ENCODE peak calls at places on chromosomes 7 and 10, in seven cellular contexts. W, B, U, Y, S, T and V are unnamed samples.

GRCh38 chr10:9297580-9297979 is 1243.1 kb downstream of the GATA3 start:
- DNase-seq in U (no peak), T (no peak), S (no peak), W (no peak), B (no peak), Y (no peak), V (no peak)

GRCh38 chr7:50982626-50983025 is 199.9 kb upstream of the GRB10 start:
- DNase-seq in U (no peak), Y (no peak), T (no peak), S (no peak), B (no peak), W (no peak), V (no peak)

GRCh38 chr7:96449094-96449493 is 127.2 kb upstream of the SLC25A13 start:
- DNase-seq in W (no peak), T (no peak), S (no peak), Y (no peak), U (no peak), B (no peak), V (no peak)

GRCh38 chr7:75054744-75055527 is 18.7 kb downstream of the RCC1L start:
- DNase-seq in Y (no peak), W (no peak), S (no peak), B (peak), T (peak), U (peak), V (no peak)

GRCh38 chr7:28922618-28923331 is 35.4 kb downstream of the TRIL start:
- DNase-seq in B (peak), W (peak), U (peak), S (peak), T (no peak), Y (peak), V (peak)

GRCh38 chr7:38102486-38102885 is 75.6 kb upstream of the STARD3NL start:
- DNase-seq in W (no peak), S (no peak), U (no peak), Y (no peak), B (peak), T (no peak), V (no peak)

GRCh38 chr7:69664433-69664832 is 66.2 kb downstream of the AUTS2 start:
- DNase-seq in Y (no peak), S (peak), T (no peak), B (no peak), U (no peak), W (no peak), V (no peak)

GRCh38 chr7:93985101-93985500 is 19.1 kb downstream of the BET1 start:
- DNase-seq in B (no peak), U (no peak), T (no peak), Y (no peak), W (no peak), S (no peak), V (no peak)

GRCh38 chr10:10092581-10092980 is 925.1 kb upstream of the CELF2 start:
- DNase-seq in B (peak), T (no peak), W (no peak), U (no peak), Y (peak), S (no peak), V (no peak)

GRCh38 chr10:110918633-110919348 is at the start of gene BBIP1:
- DNase-seq in Y (no peak), S (peak), W (no peak), B (peak), T (peak), U (no peak), V (no peak)
- TF ChIP-seq CTCF in Y (no peak), S (no peak), W (no peak), B (no peak), T (peak), U (peak), V (no peak)

GRCh38 chr7:36283711-36284130 is 105.9 kb upstream of the ANLN start:
- DNase-seq in W (no peak), U (peak), B (no peak), Y (no peak), T (no peak), S (peak), V (peak)
- TF ChIP-seq CTCF in W (no peak), U (no peak), B (no peak), Y (no peak), T (no peak), S (no peak), V (no peak)

GRCh38 chr7:114405427-114405826 is 9.2 kb upstream of the FOXP2 start:
- DNase-seq in T (no peak), B (peak), W (no peak), S (peak), Y (no peak), U (no peak), V (no peak)
- TF ChIP-seq CTCF in T (no peak), B (no peak), W (no peak), S (peak), Y (peak), U (peak), V (peak)

GRCh38 chr7:4100148-4100547 is 581.9 kb upstream of the FOXK1 start:
- DNase-seq in T (no peak), B (no peak), S (no peak), Y (no peak), W (no peak), U (no peak), V (no peak)

GRCh38 chr7:4100691-4101090 is 581.4 kb upstream of the FOXK1 start:
- DNase-seq in B (no peak), T (no peak), U (no peak), Y (no peak), W (no peak), S (no peak), V (no peak)

GRCh38 chr7:4102231-4102841 is 579.8 kb upstream of the FOXK1 start:
- DNase-seq in Y (no peak), U (no peak), S (no peak), T (no peak), W (no peak), B (no peak), V (no peak)

GRCh38 chr7:4099651-4100050 is 582.4 kb upstream of the FOXK1 start:
- DNase-seq in W (no peak), U (no peak), S (no peak), Y (no peak), B (no peak), T (no peak), V (no peak)

DNA sequence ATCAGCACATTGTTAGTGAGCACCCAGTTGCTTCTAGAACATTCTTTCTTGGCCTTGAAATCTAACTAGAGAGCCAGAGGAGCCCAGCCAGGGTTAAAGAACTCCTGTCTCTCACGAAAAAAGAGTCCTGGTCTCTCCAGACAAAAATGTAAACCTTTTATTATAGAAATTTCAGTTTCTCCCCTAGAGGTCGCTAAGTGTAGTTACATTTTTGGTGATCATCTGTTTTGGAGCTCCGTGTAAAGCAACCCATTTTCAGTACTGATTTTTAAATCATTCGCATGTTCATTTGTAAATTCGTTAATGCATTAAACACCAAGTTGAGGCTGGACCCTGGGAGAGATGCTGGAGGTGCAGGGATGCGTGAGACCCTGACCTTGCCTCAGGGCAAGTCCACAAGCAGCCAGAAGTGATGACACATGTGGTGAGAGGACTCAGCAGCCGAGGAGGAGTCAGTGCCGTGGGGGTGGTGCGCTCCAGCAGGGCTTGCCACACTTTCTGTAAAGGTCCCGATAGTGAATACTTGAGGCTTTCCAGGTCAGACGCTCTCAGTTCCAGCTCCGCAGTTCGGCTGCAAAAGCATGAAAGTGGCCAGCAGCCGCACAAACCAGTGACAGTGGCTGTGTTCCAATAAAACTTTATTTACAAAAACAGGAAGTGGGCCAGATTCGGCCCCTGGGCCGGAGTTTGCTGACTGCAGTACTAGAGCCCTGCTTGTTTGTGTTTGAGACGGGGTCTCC is 578.6 kb upstream of the FOXK1 start:
- DNase-seq in W (no peak), T (no peak), U (no peak), B (peak), Y (no peak), S (no peak), V (no peak)
- TF ChIP-seq CTCF in W (peak), T (no peak), U (no peak), B (no peak), Y (peak), S (no peak), V (peak)

DNA sequence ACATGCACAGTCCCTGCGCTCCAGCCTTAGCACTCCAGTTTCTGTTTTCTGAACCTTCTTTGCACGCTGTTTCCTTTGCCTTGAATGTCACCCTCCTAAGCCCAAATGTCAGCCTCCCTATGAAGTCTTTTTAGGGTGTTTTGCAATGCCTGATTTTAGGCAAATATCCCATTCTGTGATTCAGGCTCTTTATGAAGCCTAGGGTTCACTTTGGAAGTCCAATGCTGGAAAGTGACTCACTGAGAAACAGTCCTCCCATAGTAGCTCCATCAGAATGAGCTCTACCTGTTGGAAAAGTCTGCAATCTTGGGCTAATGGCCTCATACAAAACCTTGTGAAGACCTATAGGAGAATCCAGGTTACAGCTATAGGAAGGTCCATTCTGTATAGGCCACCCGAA is 5.3 kb downstream of the LAMB4 start:
- DNase-seq in S (no peak), B (no peak), T (no peak), Y (no peak), U (no peak), W (no peak), V (no peak)
- TF ChIP-seq CTCF in S (no peak), B (no peak), T (no peak), Y (no peak), U (no peak), W (no peak), V (no peak)

DNA sequence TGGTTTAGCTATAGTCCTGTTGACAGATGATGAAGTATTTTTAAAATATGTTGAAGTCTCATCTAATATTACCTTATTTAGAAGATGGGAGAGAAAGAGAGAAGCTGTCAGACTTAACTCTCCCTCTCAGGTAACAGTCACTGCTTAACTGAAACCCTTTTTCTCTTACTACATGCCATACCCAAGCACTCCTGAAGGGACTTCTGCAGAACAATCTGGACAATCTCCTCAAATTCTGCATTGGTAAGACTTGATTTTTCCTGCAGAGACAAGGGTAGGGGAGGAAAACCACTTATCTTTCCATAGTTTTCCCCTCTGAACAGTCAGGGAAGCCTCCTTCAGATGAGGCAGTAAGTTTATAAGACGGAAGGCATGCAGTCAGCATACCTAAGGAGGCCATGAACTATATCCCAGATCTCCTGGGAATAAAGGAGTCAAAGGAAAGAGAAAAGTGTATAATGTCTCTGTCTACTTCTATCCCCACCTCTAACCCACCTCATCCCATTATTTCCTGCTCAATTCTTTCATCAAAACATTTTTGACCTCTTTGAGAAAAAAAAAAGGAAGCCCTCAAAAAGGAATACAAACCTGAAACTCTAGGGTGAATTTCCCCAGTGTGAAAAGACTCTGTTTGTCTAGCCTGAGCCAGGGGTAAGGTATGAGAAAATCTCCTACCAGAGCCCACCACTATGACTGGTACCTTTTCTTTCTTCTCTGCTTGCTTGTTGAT is 9.4 kb downstream of the ZCWPW1 start:
- DNase-seq in U (no peak), S (peak), W (no peak), Y (no peak), B (peak), T (no peak), V (no peak)
- TF ChIP-seq CTCF in U (no peak), S (no peak), W (no peak), Y (no peak), B (no peak), T (no peak), V (no peak)

GRCh38 chr7:34187908-34188307 is 282.6 kb downstream of the BMPER start:
- DNase-seq in W (no peak), Y (no peak), S (no peak), U (no peak), T (no peak), B (peak), V (no peak)

GRCh38 chr7:34181271-34181958 is 276.1 kb downstream of the BMPER start:
- DNase-seq in T (no peak), U (no peak), W (no peak), B (no peak), Y (no peak), S (no peak), V (no peak)

GRCh38 chr7:34190299-34190698 is 285.0 kb downstream of the BMPER start:
- DNase-seq in B (no peak), U (no peak), W (no peak), T (no peak), Y (no peak), S (no peak), V (no peak)

GRCh38 chr7:34184466-34184865 is 279.1 kb downstream of the BMPER start:
- DNase-seq in W (no peak), S (no peak), Y (no peak), U (no peak), B (no peak), T (no peak), V (no peak)
- TF ChIP-seq CTCF in W (no peak), S (no peak), Y (no peak), U (no peak), B (no peak), T (peak), V (no peak)

DNA sequence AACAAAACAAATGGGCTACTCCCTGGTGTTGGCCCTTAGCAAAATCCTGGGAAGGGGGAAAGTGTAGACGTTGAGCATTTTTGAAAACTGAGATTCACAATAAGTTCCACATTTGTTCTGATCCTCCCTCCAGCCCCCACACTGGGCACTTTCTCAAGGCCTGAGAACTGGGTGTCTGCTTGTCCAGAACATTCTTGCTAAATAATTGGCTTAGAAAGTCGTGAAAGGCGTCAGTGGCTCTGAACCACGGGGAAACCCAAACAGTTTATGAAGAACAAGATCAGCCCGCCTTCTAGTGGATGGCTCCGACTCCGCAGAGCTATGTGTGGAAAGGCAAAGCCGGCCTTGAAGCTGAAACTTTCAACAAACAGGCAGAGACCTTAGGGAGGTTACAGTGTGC is 370.1 kb downstream of the PRPF18 start:
- DNase-seq in S (no peak), U (peak), W (no peak), B (no peak), T (no peak), Y (no peak), V (no peak)
- TF ChIP-seq CTCF in S (no peak), U (peak), W (no peak), B (peak), T (peak), Y (no peak), V (no peak)

DNA sequence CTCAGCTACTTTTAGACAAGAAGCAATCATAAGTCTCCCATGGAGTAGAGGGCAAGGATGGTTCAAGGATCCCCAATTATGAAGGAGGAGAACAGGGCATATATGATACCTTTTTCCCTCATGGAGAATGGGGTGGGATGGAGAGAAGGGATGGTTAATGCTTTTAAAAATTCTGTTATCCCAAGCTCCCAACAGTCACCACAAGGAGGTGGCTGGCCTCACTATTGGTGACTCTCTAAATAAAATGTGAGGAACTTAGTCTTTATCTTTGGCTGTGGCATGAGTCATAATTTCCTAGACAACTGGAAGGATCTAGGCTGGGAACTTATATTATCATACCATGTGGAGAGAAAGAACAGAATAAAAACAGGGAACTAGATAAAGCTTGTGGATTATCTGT is 297.0 kb downstream of the PHTF2 start:
- DNase-seq in W (no peak), S (no peak), U (no peak), Y (no peak), T (peak), B (peak), V (no peak)
- TF ChIP-seq CTCF in W (no peak), S (no peak), U (no peak), Y (no peak), T (peak), B (no peak), V (no peak)

GRCh38 chr10:22900841-22901601 is 26.8 kb upstream of the ARMC3 start:
- DNase-seq in W (no peak), S (no peak), T (no peak), U (peak), B (no peak), Y (no peak), V (no peak)
- TF ChIP-seq CTCF in W (no peak), S (no peak), T (no peak), U (no peak), B (no peak), Y (no peak), V (no peak)